ENCODE peak calls at places on chromosomes 16 and 17, in five cellular contexts. X is naive thymus-derived CD4-positive, alpha-beta T cell; K is body of pancreas; N is right atrium auricular region; F is cardiac muscle cell. E is an unnamed sample.

GRCh38 chr17:36127882-36128369 is 24.3 kb downstream of the CCL4 start:
- DNase-seq in N (no peak), F (no peak), X (no peak), K (no peak), E (no peak)

GRCh38 chr17:66459811-66460270 is 157.4 kb downstream of the PRKCA start:
- DNase-seq in X (no peak), K (peak; percentile 34), N (peak; percentile 78), F (no peak), E (peak; percentile 56)

GRCh38 chr17:36931697-36932382 is 5.4 kb upstream of the LHX1 start:
- DNase-seq in N (no peak), K (no peak), X (peak; percentile 11), F (no peak), E (no peak)

GRCh38 chr17:27778193-27778592 is 22.1 kb downstream of the NOS2 start:
- DNase-seq in K (no peak), N (no peak), X (no peak), F (no peak), E (no peak)

GRCh38 chr17:21394265-21394664 is 18.1 kb downstream of the KCNJ12 start:
- DNase-seq in F (no peak), N (no peak), X (no peak), K (no peak), E (no peak)

GRCh38 chr16:88936008-88936912 is 40.7 kb downstream of the CBFA2T3 start:
- DNase-seq in K (peak; percentile 52), N (peak; percentile 68), X (no peak), F (no peak), E (no peak)

GRCh38 chr17:45288825-45289224 is 26.9 kb upstream of the SPATA32 start:
- DNase-seq in X (no peak), K (peak; percentile 73), F (peak; percentile 40), N (no peak), E (no peak)

GRCh38 chr17:32610943-32611342 is 124.2 kb downstream of the CDK5R1 start:
- DNase-seq in F (no peak), X (no peak), K (no peak), N (no peak), E (no peak)

GRCh38 chr16:53732296-53732929 is 28.5 kb downstream of the FTO start:
- DNase-seq in K (no peak), X (no peak), F (peak; percentile 22), N (no peak), E (no peak)

GRCh38 chr16:75282811-75283281 is 31.4 kb upstream of the BCAR1 start:
- DNase-seq in F (no peak), X (no peak), K (no peak), N (no peak), E (no peak)

GRCh38 chr16:27458196-27458728 is 56.3 kb downstream of the IL21R start:
- DNase-seq in F (no peak), X (no peak), N (no peak), K (no peak), E (no peak)

GRCh38 chr17:47952181-47953021 is 5.3 kb downstream of the PRR15L start:
- DNase-seq in F (no peak), X (no peak), K (peak; percentile 69), N (no peak), E (no peak)

GRCh38 chr17:77332981-77333685 is 192.4 kb downstream of the SEC14L1 start:
- DNase-seq in F (no peak), N (peak; percentile 50), X (no peak), K (no peak), E (peak; percentile 64)

GRCh38 chr17:70891301-70891700 is 722.0 kb downstream of the KCNJ2 start:
- DNase-seq in F (no peak), N (no peak), K (no peak), X (no peak), E (no peak)

GRCh38 chr17:62680541-62681052 is 53.1 kb downstream of the MRC2 start:
- DNase-seq in K (no peak), N (no peak), X (no peak), F (no peak), E (no peak)

GRCh38 chr17:73991260-73991659 is 212.2 kb upstream of the RPL38 start:
- DNase-seq in K (no peak), F (no peak), X (no peak), N (no peak), E (no peak)

GRCh38 chr17:17957584-17957916 is 14.7 kb downstream of the TOM1L2 start:
- DNase-seq in N (no peak), X (no peak), F (no peak), K (no peak), E (no peak)

GRCh38 chr17:37762669-37763068 is 17.8 kb upstream of the HNF1B start:
- DNase-seq in K (no peak), X (no peak), N (no peak), F (no peak), E (no peak)

GRCh38 chr17:72079700-72080099 is 41.1 kb upstream of the SOX9 start:
- DNase-seq in N (peak; percentile 40), X (no peak), F (no peak), K (peak; percentile 24), E (no peak)

GRCh38 chr16:31064882-31065461 is 9.1 kb downstream of the ZNF668 start:
- DNase-seq in X (no peak), F (no peak), N (peak; percentile 88), K (peak; percentile 26), E (peak; percentile 91)
- H3K27ac ChIP-seq in X (no peak overlapping the region), F (no peak overlapping the region), N (peak overlapping the region; percentile 39), K (no peak overlapping the region), E (peak overlapping the region; percentile 85)

GRCh38 chr17:31309525-31309924 is 4.3 kb downstream of the EVI2B start:
- DNase-seq in K (no peak), N (no peak), X (peak; percentile 29), F (no peak), E (no peak)
- H3K27ac ChIP-seq in K (no peak overlapping the region), N (no peak overlapping the region), X (peak overlapping the region; percentile 82), F (no peak overlapping the region), E (no peak overlapping the region)

DNA sequence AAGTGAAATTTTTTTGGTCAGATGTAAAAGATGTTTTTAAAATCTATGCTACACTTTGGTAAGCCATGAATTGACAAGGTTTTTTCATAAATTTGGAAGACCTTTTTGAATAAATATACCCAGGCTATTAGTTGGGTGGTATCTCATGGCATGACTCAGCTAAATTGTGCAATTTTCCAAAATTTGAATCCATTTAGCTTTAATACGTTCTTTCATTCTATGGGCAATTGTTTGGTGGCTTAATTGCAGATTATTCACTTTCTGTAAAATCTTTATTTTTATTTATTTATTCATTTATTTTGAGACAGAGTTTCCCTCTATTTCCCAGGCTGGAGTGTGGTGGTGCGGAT is 82.8 kb upstream of the TNRC6A start:
- DNase-seq in K (no peak), N (no peak), X (no peak), F (no peak), E (peak; percentile 49)
- H3K27ac ChIP-seq in K (no peak overlapping the region), N (no peak overlapping the region), X (no peak overlapping the region), F (no peak overlapping the region), E (peak overlapping the region; percentile 51)

GRCh38 chr16:55508941-55509920 is at the start of gene LPCAT2:
- DNase-seq in X (no peak), N (peak; percentile 91), K (peak; percentile 89), F (peak; percentile 91), E (peak; percentile 92)
- H3K27ac ChIP-seq in X (no peak within 1 kb of the TSS), N (peak within 1 kb of the TSS; percentile 81), K (no peak within 1 kb of the TSS), F (no peak within 1 kb of the TSS), E (peak within 1 kb of the TSS; percentile 43)